ENCODE peak calls at places on chromosomes 11 and 22, in ten cellular contexts. One of them, this sample, is unnamed.

GRCh38 chr11:4025957-4026324 is 68.7 kb upstream of the RRM1 start:
- DNase-seq in HepG2: no peak
- DNase-seq in endothelial cell of umbilical vein: no peak
- DNase-seq in A549: no peak
- DNase-seq in SK-N-SH: peak
- DNase-seq in HCT116: no peak
- DNase-seq in H1: no peak
- DNase-seq in NB4: no peak
- DNase-seq in WTC11: no peak
- DNase-seq in GM12878: no peak
- DNase-seq in this sample: no peak

GRCh38 chr11:79182794-79183193 is 258.0 kb downstream of the TENM4 start:
- DNase-seq in endothelial cell of umbilical vein: no peak
- DNase-seq in A549: no peak
- DNase-seq in GM12878: no peak
- DNase-seq in SK-N-SH: no peak
- DNase-seq in HepG2: no peak
- DNase-seq in H1: no peak
- DNase-seq in HCT116: no peak
- DNase-seq in WTC11: no peak
- DNase-seq in NB4: no peak
- DNase-seq in this sample: no peak

GRCh38 chr11:127339376-127339775 is 338.8 kb upstream of the KIRREL3 start:
- DNase-seq in NB4: no peak
- DNase-seq in HepG2: no peak
- DNase-seq in GM12878: no peak
- DNase-seq in SK-N-SH: no peak
- DNase-seq in endothelial cell of umbilical vein: no peak
- DNase-seq in A549: no peak
- DNase-seq in HCT116: no peak
- DNase-seq in WTC11: no peak
- DNase-seq in H1: no peak
- DNase-seq in this sample: no peak

GRCh38 chr11:75491465-75491864 is 34.3 kb downstream of the GDPD5 start:
- DNase-seq in SK-N-SH: no peak
- DNase-seq in WTC11: no peak
- DNase-seq in endothelial cell of umbilical vein: no peak
- DNase-seq in A549: no peak
- DNase-seq in GM12878: no peak
- DNase-seq in NB4: no peak
- DNase-seq in HCT116: no peak
- DNase-seq in H1: no peak
- DNase-seq in HepG2: no peak
- DNase-seq in this sample: no peak

GRCh38 chr22:19840059-19840458 is 14.6 kb downstream of the GNB1L start:
- DNase-seq in WTC11: no peak
- DNase-seq in NB4: no peak
- DNase-seq in HCT116: no peak
- DNase-seq in HepG2: peak
- DNase-seq in A549: no peak
- DNase-seq in H1: no peak
- DNase-seq in endothelial cell of umbilical vein: no peak
- DNase-seq in SK-N-SH: no peak
- DNase-seq in GM12878: no peak
- DNase-seq in this sample: no peak

GRCh38 chr11:116422556-116422955 is 350.2 kb downstream of the BUD13 start:
- DNase-seq in GM12878: no peak
- DNase-seq in NB4: no peak
- DNase-seq in A549: no peak
- DNase-seq in HepG2: no peak
- DNase-seq in H1: no peak
- DNase-seq in SK-N-SH: no peak
- DNase-seq in HCT116: no peak
- DNase-seq in WTC11: no peak
- DNase-seq in endothelial cell of umbilical vein: no peak
- DNase-seq in this sample: no peak

GRCh38 chr11:96339704-96340554 is 3.1 kb downstream of the MAML2 start:
- DNase-seq in A549: no peak
- DNase-seq in H1: no peak
- DNase-seq in WTC11: no peak
- DNase-seq in endothelial cell of umbilical vein: no peak
- DNase-seq in GM12878: no peak
- DNase-seq in HepG2: no peak
- DNase-seq in SK-N-SH: no peak
- DNase-seq in HCT116: no peak
- DNase-seq in NB4: no peak
- DNase-seq in this sample: peak

GRCh38 chr22:19019679-19020032 is 83.6 kb upstream of the PRODH start:
- DNase-seq in NB4: no peak
- DNase-seq in GM12878: no peak
- DNase-seq in endothelial cell of umbilical vein: no peak
- DNase-seq in WTC11: no peak
- DNase-seq in A549: no peak
- DNase-seq in HepG2: no peak
- DNase-seq in HCT116: no peak
- DNase-seq in SK-N-SH: no peak
- DNase-seq in H1: peak
- DNase-seq in this sample: peak

GRCh38 chr11:10453261-10453660 is 1.8 kb upstream of the AMPD3 start:
- DNase-seq in H1: no peak
- DNase-seq in SK-N-SH: no peak
- DNase-seq in HCT116: no peak
- DNase-seq in WTC11: no peak
- DNase-seq in HepG2: no peak
- DNase-seq in A549: no peak
- DNase-seq in NB4: no peak
- DNase-seq in GM12878: no peak
- DNase-seq in endothelial cell of umbilical vein: no peak
- DNase-seq in this sample: no peak
- TF ChIP-seq MAX in H1: no peak
- TF ChIP-seq MAX in SK-N-SH: no peak
- TF ChIP-seq MAX in HCT116: no peak
- TF ChIP-seq MAX in WTC11: no peak
- TF ChIP-seq MAX in HepG2: no peak
- TF ChIP-seq MAX in A549: no peak
- TF ChIP-seq MAX in NB4: no peak
- TF ChIP-seq MAX in GM12878: no peak
- TF ChIP-seq MAX in endothelial cell of umbilical vein: no peak
- TF ChIP-seq MAX in this sample: no peak

DNA sequence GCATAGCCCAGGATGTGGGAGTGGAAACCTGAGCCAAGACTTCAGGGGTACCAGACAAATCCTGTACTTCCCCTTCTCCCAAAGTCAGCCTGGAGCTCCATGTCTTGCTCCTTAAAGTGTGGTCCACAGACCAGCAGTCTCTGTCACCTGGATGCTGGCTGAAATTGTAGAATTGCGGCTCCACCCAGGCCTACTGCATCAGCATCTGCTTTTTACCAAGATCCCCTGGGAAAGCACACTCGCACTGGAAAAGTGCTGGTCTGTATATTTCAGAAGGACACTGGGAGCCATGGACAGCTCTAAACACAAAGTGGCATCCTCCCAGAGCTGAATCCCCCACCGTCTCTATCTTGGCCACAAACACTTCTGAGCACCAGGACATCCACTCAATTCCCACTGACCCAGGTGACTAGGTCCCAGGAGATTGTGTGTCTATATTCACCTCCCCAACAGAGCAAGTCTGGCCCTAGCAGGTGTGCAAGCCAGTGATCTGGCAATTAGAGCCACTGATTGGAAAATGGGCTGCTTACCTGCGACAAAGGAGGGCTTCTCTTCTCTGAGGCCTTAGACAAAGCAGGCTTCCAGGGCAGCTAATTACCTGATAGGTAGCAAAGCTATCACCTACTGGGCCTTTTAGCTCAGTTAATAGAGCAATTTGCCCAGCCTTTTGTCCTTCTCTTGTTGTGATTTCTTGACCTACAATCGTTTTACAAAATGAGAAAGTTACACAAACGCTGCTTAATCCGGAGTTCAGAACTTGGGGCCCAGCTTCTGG is 443.3 kb downstream of the MN1 start:
- DNase-seq in A549: no peak
- DNase-seq in HCT116: no peak
- DNase-seq in H1: no peak
- DNase-seq in endothelial cell of umbilical vein: no peak
- DNase-seq in GM12878: no peak
- DNase-seq in SK-N-SH: no peak
- DNase-seq in HepG2: no peak
- DNase-seq in NB4: no peak
- DNase-seq in WTC11: no peak
- DNase-seq in this sample: no peak
- TF ChIP-seq MAX in A549: no peak
- TF ChIP-seq MAX in HCT116: no peak
- TF ChIP-seq MAX in H1: no peak
- TF ChIP-seq MAX in endothelial cell of umbilical vein: no peak
- TF ChIP-seq MAX in GM12878: no peak
- TF ChIP-seq MAX in SK-N-SH: no peak
- TF ChIP-seq MAX in HepG2: no peak
- TF ChIP-seq MAX in NB4: no peak
- TF ChIP-seq MAX in WTC11: no peak
- TF ChIP-seq MAX in this sample: no peak

GRCh38 chr22:40401532-40401931 is 31.1 kb downstream of the SGSM3 start:
- DNase-seq in HepG2: no peak
- DNase-seq in SK-N-SH: no peak
- DNase-seq in endothelial cell of umbilical vein: no peak
- DNase-seq in NB4: peak
- DNase-seq in GM12878: no peak
- DNase-seq in HCT116: no peak
- DNase-seq in H1: no peak
- DNase-seq in WTC11: no peak
- DNase-seq in A549: no peak
- DNase-seq in this sample: no peak

GRCh38 chr22:40397436-40397835 is 27.0 kb downstream of the SGSM3 start:
- DNase-seq in H1: peak
- DNase-seq in A549: no peak
- DNase-seq in HepG2: no peak
- DNase-seq in SK-N-SH: no peak
- DNase-seq in WTC11: no peak
- DNase-seq in GM12878: no peak
- DNase-seq in HCT116: no peak
- DNase-seq in endothelial cell of umbilical vein: peak
- DNase-seq in NB4: peak
- DNase-seq in this sample: no peak

GRCh38 chr22:40401981-40402406 is 31.6 kb downstream of the SGSM3 start:
- DNase-seq in NB4: no peak
- DNase-seq in A549: no peak
- DNase-seq in H1: no peak
- DNase-seq in endothelial cell of umbilical vein: no peak
- DNase-seq in GM12878: no peak
- DNase-seq in HepG2: no peak
- DNase-seq in SK-N-SH: no peak
- DNase-seq in WTC11: no peak
- DNase-seq in HCT116: no peak
- DNase-seq in this sample: no peak

GRCh38 chr22:40399661-40400060 is 29.3 kb downstream of the SGSM3 start:
- DNase-seq in GM12878: no peak
- DNase-seq in A549: no peak
- DNase-seq in endothelial cell of umbilical vein: no peak
- DNase-seq in H1: no peak
- DNase-seq in SK-N-SH: no peak
- DNase-seq in WTC11: no peak
- DNase-seq in NB4: no peak
- DNase-seq in HCT116: no peak
- DNase-seq in HepG2: no peak
- DNase-seq in this sample: no peak

DNA sequence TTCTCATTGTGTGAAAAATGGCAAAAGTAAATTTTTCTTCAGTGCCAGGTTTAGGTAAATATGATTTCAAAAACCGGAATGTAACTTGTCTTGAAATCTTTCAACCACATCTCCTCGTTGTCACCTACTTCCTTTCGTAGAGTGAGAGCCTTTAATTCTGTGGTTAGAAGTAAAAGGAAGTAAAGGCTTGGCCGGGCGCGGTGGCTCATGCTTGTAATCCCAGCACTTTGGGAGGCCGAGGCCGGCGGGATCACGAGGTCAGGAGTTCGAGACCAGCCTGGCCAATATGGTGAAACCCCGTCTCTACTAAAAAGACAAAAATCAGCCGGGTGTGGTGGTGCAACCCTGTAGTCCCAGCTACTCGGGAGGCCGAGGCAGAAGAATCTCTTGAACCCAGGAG is 29.8 kb downstream of the SGSM3 start:
- DNase-seq in HCT116: no peak
- DNase-seq in SK-N-SH: no peak
- DNase-seq in NB4: peak
- DNase-seq in endothelial cell of umbilical vein: no peak
- DNase-seq in WTC11: no peak
- DNase-seq in H1: no peak
- DNase-seq in HepG2: no peak
- DNase-seq in A549: no peak
- DNase-seq in GM12878: peak
- DNase-seq in this sample: no peak
- TF ChIP-seq MAX in HCT116: no peak
- TF ChIP-seq MAX in SK-N-SH: no peak
- TF ChIP-seq MAX in NB4: no peak
- TF ChIP-seq MAX in endothelial cell of umbilical vein: no peak
- TF ChIP-seq MAX in WTC11: no peak
- TF ChIP-seq MAX in H1: no peak
- TF ChIP-seq MAX in HepG2: no peak
- TF ChIP-seq MAX in A549: no peak
- TF ChIP-seq MAX in GM12878: no peak
- TF ChIP-seq MAX in this sample: peak

GRCh38 chr22:41301085-41302015 is at the start of gene ZC3H7B:
- DNase-seq in GM12878: peak
- DNase-seq in endothelial cell of umbilical vein: peak
- DNase-seq in A549: peak
- DNase-seq in H1: peak
- DNase-seq in WTC11: peak
- DNase-seq in NB4: peak
- DNase-seq in HCT116: no peak
- DNase-seq in HepG2: peak
- DNase-seq in SK-N-SH: peak
- DNase-seq in this sample: peak

GRCh38 chr22:41305646-41306045 is 4.3 kb downstream of the ZC3H7B start:
- DNase-seq in HepG2: no peak
- DNase-seq in A549: no peak
- DNase-seq in H1: no peak
- DNase-seq in endothelial cell of umbilical vein: peak
- DNase-seq in GM12878: no peak
- DNase-seq in SK-N-SH: no peak
- DNase-seq in WTC11: no peak
- DNase-seq in HCT116: no peak
- DNase-seq in NB4: no peak
- DNase-seq in this sample: no peak

GRCh38 chr22:41296826-41297667 is 4.3 kb upstream of the ZC3H7B start:
- DNase-seq in HCT116: no peak
- DNase-seq in HepG2: peak
- DNase-seq in SK-N-SH: no peak
- DNase-seq in WTC11: no peak
- DNase-seq in GM12878: no peak
- DNase-seq in endothelial cell of umbilical vein: no peak
- DNase-seq in H1: no peak
- DNase-seq in NB4: no peak
- DNase-seq in A549: no peak
- DNase-seq in this sample: no peak

GRCh38 chr22:41300661-41301060 is 664 bp upstream of the ZC3H7B start:
- DNase-seq in WTC11: no peak
- DNase-seq in HCT116: no peak
- DNase-seq in endothelial cell of umbilical vein: no peak
- DNase-seq in GM12878: no peak
- DNase-seq in H1: no peak
- DNase-seq in HepG2: no peak
- DNase-seq in NB4: no peak
- DNase-seq in A549: no peak
- DNase-seq in SK-N-SH: no peak
- DNase-seq in this sample: no peak

GRCh38 chr22:41302016-41302767 is 867 bp downstream of the ZC3H7B start:
- DNase-seq in GM12878: no peak
- DNase-seq in SK-N-SH: peak
- DNase-seq in H1: peak
- DNase-seq in A549: no peak
- DNase-seq in HepG2: no peak
- DNase-seq in WTC11: peak
- DNase-seq in NB4: peak
- DNase-seq in HCT116: no peak
- DNase-seq in endothelial cell of umbilical vein: no peak
- DNase-seq in this sample: peak
- TF ChIP-seq MAX in GM12878: no peak
- TF ChIP-seq MAX in SK-N-SH: no peak
- TF ChIP-seq MAX in H1: no peak
- TF ChIP-seq MAX in A549: no peak
- TF ChIP-seq MAX in HepG2: peak
- TF ChIP-seq MAX in WTC11: no peak
- TF ChIP-seq MAX in NB4: no peak
- TF ChIP-seq MAX in HCT116: no peak
- TF ChIP-seq MAX in endothelial cell of umbilical vein: no peak
- TF ChIP-seq MAX in this sample: no peak

This sample was measured in K562.